ENCODE peak calls at places on chromosomes 7 and 10, in seven cellular contexts. F is MM.1S, T is HCT116, E is fibroblast of lung, X is HepG2, O is astrocyte, V is endodermal cell. L is an unnamed sample. For H3K9me3, the result is how much of the 10 kb centered on the place peaks cover.

GRCh38 chr10:56605043-56605442 is 244.0 kb upstream of the ZWINT start:
- DNase-seq in V (peak), F (no peak), T (no peak), O (no peak), E (no peak), X (no peak), L (no peak)

GRCh38 chr7:106668853-106669539 is 8.0 kb upstream of the CCDC71L start:
- DNase-seq in X (no peak), O (no peak), T (no peak), F (no peak), E (no peak), V (no peak), L (no peak)

GRCh38 chr10:93916257-93917063 is 22.7 kb downstream of the SLC35G1 start:
- DNase-seq in T (peak), O (peak), F (peak), E (peak), X (peak), V (no peak), L (peak)

GRCh38 chr7:136133491-136133990 is 156.4 kb upstream of the MTPN start:
- DNase-seq in F (no peak), V (no peak), E (peak), T (no peak), X (no peak), O (peak), L (peak)

GRCh38 chr10:60937784-60938654 is 6.0 kb downstream of the RHOBTB1 start:
- DNase-seq in O (peak), F (no peak), T (no peak), X (no peak), V (no peak), E (peak), L (peak)

GRCh38 chr10:25232229-25232628 is 57.4 kb downstream of the GPR158 start:
- DNase-seq in F (no peak), O (no peak), V (no peak), E (no peak), X (no peak), T (no peak), L (no peak)

GRCh38 chr7:142855756-142856564 is 1.1 kb downstream of the EPHB6 start:
- DNase-seq in F (no peak), X (no peak), V (peak), E (peak), O (no peak), T (no peak), L (peak)

GRCh38 chr10:46528675-46529615 is 27.5 kb downstream of the GPRIN2 start:
- DNase-seq in O (no peak), X (no peak), T (no peak), V (no peak), F (no peak), E (no peak), L (no peak)

GRCh38 chr7:139457153-139457946 is 26.1 kb downstream of the KLRG2 start:
- DNase-seq in X (no peak), F (no peak), V (no peak), O (peak), T (no peak), E (peak), L (peak)

GRCh38 chr10:77834943-77835668 is 91.4 kb downstream of the DLG5 start:
- DNase-seq in O (no peak), E (no peak), F (no peak), T (no peak), X (no peak), V (no peak), L (no peak)

GRCh38 chr7:149879801-149880738 is 6.3 kb downstream of the ATP6V0E2 start:
- DNase-seq in E (no peak), V (peak), F (no peak), X (no peak), O (no peak), T (no peak), L (no peak)

GRCh38 chr7:96067321-96067720 is 254.6 kb downstream of the SLC25A13 start:
- DNase-seq in T (no peak), E (no peak), X (no peak), O (no peak), V (no peak), F (peak), L (no peak)

GRCh38 chr7:138608292-138608691 is 92.9 kb downstream of the SVOPL start:
- DNase-seq in O (peak), E (peak), X (no peak), T (no peak), F (no peak), V (no peak), L (peak)

GRCh38 chr7:81264116-81264515 is 345.3 kb upstream of the SEMA3C start:
- DNase-seq in O (no peak), V (no peak), T (no peak), X (no peak), F (no peak), E (no peak), L (no peak)

GRCh38 chr10:107814865-107815487 is 650.5 kb upstream of the SORCS1 start:
- DNase-seq in T (no peak), X (peak), F (peak), V (peak), E (peak), O (peak), L (peak)

GRCh38 chr10:15735766-15736165 is 16.0 kb upstream of the ITGA8 start:
- DNase-seq in X (no peak), V (no peak), F (no peak), E (peak), O (peak), T (no peak), L (peak)

GRCh38 chr7:140059288-140060242 is 3.2 kb downstream of the PARP12 start:
- DNase-seq in F (no peak), O (peak), E (peak), V (no peak), X (peak), T (peak), L (peak)

GRCh38 chr7:156731651-156732050 is 91.1 kb downstream of the RNF32 start:
- DNase-seq in V (no peak), T (no peak), X (no peak), F (no peak), E (peak), O (peak), L (peak)

GRCh38 chr10:123143162-123143824 is 4.6 kb upstream of the HMX2 start:
- DNase-seq in E (no peak), V (peak), O (no peak), F (no peak), X (no peak), T (no peak), L (no peak)

GRCh38 chr10:123141791-123142700 is 5.9 kb upstream of the HMX2 start:
- DNase-seq in F (no peak), X (no peak), E (no peak), T (no peak), O (no peak), V (peak), L (no peak)

GRCh38 chr10:123144697-123145541 is 3.0 kb upstream of the HMX2 start:
- DNase-seq in E (no peak), F (no peak), X (no peak), T (no peak), O (no peak), V (peak), L (no peak)

GRCh38 chr10:123142701-123143161 is 5.2 kb upstream of the HMX2 start:
- DNase-seq in O (no peak), E (no peak), F (no peak), T (no peak), X (no peak), V (peak), L (no peak)

DNA sequence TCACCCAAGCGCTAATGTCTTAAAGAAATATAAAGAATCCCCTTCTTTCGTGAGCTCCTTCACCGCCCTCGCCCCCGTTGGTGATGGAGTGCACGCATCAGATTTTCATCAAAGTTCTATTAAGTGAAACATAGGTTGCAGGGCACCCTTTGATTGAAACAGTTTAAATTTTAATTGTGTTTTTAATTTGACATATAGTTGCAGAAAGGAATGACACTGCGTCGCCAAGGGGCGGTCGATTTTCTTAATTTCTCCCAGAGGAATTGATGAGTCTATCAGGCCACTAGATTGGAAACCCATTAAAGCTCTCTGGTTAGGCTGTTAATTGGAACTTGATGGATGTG is 4.1 kb upstream of the HMX2 start:
- DNase-seq in X (no peak), E (no peak), O (no peak), V (no peak), T (no peak), F (no peak), L (no peak)
- H3K4me3 ChIP-seq in X (no peak), E (no peak), O (no peak), V (no peak), T (no peak), F (no peak), L (no peak)

GRCh38 chr7:50229964-50230363 is 74.6 kb upstream of the IKZF1 start:
- DNase-seq in T (peak), F (peak), E (no peak), X (no peak), V (no peak), O (no peak), L (no peak)

GRCh38 chr7:50227623-50228618 is 76.6 kb upstream of the IKZF1 start:
- DNase-seq in O (no peak), F (no peak), E (no peak), X (no peak), V (no peak), T (no peak), L (no peak)

GRCh38 chr7:50221028-50221427 is 83.5 kb upstream of the IKZF1 start:
- DNase-seq in O (no peak), V (no peak), F (no peak), T (no peak), X (no peak), E (no peak), L (no peak)

GRCh38 chr7:50226669-50227068 is 77.8 kb upstream of the IKZF1 start:
- DNase-seq in F (no peak), O (no peak), X (no peak), E (no peak), V (no peak), T (no peak), L (no peak)

DNA sequence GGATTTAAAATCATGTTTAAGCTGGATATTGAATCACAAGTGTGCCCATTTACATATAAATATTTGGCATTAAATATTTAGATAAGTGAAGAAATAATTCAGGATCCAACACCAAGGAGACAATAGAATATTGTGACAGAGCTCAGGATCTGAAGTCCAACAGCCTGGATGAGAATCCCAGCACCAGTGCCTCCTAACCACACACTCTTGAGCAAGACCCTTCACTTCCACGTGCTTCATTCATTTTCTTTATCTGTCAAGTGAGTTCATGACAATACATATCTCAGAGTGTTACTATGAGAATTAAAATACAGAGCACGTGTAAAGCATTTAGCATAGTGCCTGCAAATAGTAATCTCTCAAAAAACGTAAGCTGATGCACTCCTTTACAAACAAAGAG is 78.4 kb upstream of the IKZF1 start:
- DNase-seq in E (no peak), F (no peak), T (no peak), V (no peak), O (no peak), X (no peak), L (no peak)
- H3K9me3 ChIP-seq in E (under half), F (under half), T (under half), V (under half), O (under half), X (under half), L (under half)

GRCh38 chr10:32961892-32962369 is 3.9 kb upstream of the ITGB1 start:
- DNase-seq in X (peak), E (peak), V (no peak), T (peak), O (peak), F (no peak), L (peak)

GRCh38 chr10:32963102-32963501 is 5.1 kb upstream of the ITGB1 start:
- DNase-seq in E (peak), V (no peak), X (no peak), T (no peak), O (peak), F (no peak), L (peak)

GRCh38 chr10:32960022-32960421 is 2.0 kb upstream of the ITGB1 start:
- DNase-seq in F (no peak), O (no peak), T (no peak), V (no peak), E (no peak), X (no peak), L (no peak)

GRCh38 chr10:32962541-32962940 is 4.5 kb upstream of the ITGB1 start:
- DNase-seq in F (no peak), X (no peak), V (no peak), O (peak), T (no peak), E (peak), L (no peak)

GRCh38 chr10:32961343-32961891 is 3.4 kb upstream of the ITGB1 start:
- DNase-seq in T (no peak), F (no peak), O (no peak), X (no peak), V (no peak), E (no peak), L (no peak)
- H3K9ac ChIP-seq in T (peak), F (no peak), O (peak), X (no peak), V (no peak), E (no peak), L (peak)

DNA sequence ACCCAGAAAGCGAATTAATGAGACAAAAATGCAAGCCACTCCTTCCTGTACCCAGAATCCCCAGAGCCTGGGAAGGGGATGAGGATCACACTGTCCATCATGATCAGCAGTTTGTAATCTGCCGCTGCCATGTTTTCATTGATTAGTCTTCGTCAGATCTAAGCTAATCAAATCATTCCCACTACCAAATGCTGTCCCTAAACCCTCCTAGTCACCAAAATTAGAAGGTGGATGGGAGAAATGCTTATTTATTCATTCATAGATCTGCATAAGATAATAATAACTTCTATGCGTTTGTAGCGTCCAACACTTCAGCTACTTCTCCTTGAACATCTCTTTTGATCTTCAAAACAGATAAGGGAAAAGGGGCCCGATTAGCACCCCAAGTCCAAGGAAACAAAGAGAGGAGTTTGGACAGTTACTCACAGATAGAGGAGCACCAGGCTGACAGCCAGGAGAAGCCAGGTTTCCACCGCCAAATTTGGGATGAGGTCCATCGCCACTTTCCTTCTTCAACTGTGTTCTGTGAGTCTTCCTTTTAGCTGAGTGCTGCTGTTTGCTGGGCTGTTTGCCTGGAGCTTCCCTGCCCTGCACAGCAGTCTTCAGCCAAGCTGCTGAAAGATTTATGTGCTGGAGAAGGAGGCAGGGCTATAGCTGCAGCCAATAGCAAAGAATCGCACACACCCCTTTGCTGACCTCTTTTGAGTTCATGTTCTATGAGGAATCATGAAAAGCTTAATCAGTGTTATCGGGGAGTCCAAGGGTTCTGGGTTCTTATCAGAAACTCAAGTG is at the start of gene CYP3A5:
- DNase-seq in O (no peak), X (no peak), V (no peak), F (no peak), T (peak), E (no peak), L (no peak)
- H3K4me3 ChIP-seq in O (no peak), X (peak), V (no peak), F (no peak), T (peak), E (peak), L (peak)

GRCh38 chr10:69715899-69716606 is 85.7 kb upstream of the COL13A1 start:
- DNase-seq in V (peak), F (no peak), E (no peak), X (no peak), O (no peak), T (no peak), L (no peak)
- H3K9me3 ChIP-seq in V (under half), F (under half), E (under half), X (under half), O (under half), T (under half), L (under half)

GRCh38 chr7:90180011-90180585 is 25.8 kb downstream of the STEAP1 start:
- DNase-seq in V (no peak), T (peak), X (peak), O (peak), F (peak), E (peak), L (peak)
- H3K9ac ChIP-seq in V (no peak), T (peak), X (no peak), O (no peak), F (no peak), E (no peak), L (peak)

GRCh38 chr7:134502463-134502862 is 24.9 kb upstream of the AKR1B10 start:
- DNase-seq in F (no peak), E (peak), T (no peak), V (no peak), X (no peak), O (peak), L (peak)
- H3K4me3 ChIP-seq in F (no peak), E (no peak), T (no peak), V (no peak), X (no peak), O (no peak), L (no peak)